ENCODE peak calls at places on chromosomes 6 and 20, in eight cellular contexts. One of them, this sample, is unnamed.

GRCh38 chr6:165055231-165055630 is 254.2 kb downstream of the C6orf118 start:
- DNase-seq in activated CD8-positive, alpha-beta memory T cell treated with anti-CD3 and anti-CD28 coated beads, Interleukin-2, amount 50 U/mL, for 4 hours: no peak
- DNase-seq in BJ: no peak
- DNase-seq in upper lobe of left lung: no peak
- DNase-seq in Ammon's horn: no peak
- DNase-seq in NCI-H1092 treated with DMSO at 0.1 percent for 48 hours: no peak
- DNase-seq in CD8-positive, alpha-beta memory T cell: no peak
- DNase-seq in left colon: no peak
- DNase-seq in this sample: no peak

GRCh38 chr20:56465997-56466396 is 2.4 kb upstream of the RTF2 start:
- DNase-seq in activated CD8-positive, alpha-beta memory T cell treated with anti-CD3 and anti-CD28 coated beads, Interleukin-2, amount 50 U/mL, for 4 hours: no peak
- DNase-seq in BJ: no peak
- DNase-seq in upper lobe of left lung: no peak
- DNase-seq in Ammon's horn: no peak
- DNase-seq in NCI-H1092 treated with DMSO at 0.1 percent for 48 hours: no peak
- DNase-seq in CD8-positive, alpha-beta memory T cell: no peak
- DNase-seq in left colon: no peak
- DNase-seq in this sample: no peak

GRCh38 chr20:62754122-62754990 is 41.9 kb upstream of the MRGBP start:
- DNase-seq in activated CD8-positive, alpha-beta memory T cell treated with anti-CD3 and anti-CD28 coated beads, Interleukin-2, amount 50 U/mL, for 4 hours: no peak
- DNase-seq in BJ: no peak
- DNase-seq in upper lobe of left lung: peak
- DNase-seq in Ammon's horn: no peak
- DNase-seq in NCI-H1092 treated with DMSO at 0.1 percent for 48 hours: no peak
- DNase-seq in CD8-positive, alpha-beta memory T cell: no peak
- DNase-seq in left colon: no peak
- DNase-seq in this sample: no peak

GRCh38 chr6:35505985-35506384 is 6.7 kb downstream of the TULP1 start:
- DNase-seq in activated CD8-positive, alpha-beta memory T cell treated with anti-CD3 and anti-CD28 coated beads, Interleukin-2, amount 50 U/mL, for 4 hours: no peak
- DNase-seq in BJ: no peak
- DNase-seq in upper lobe of left lung: no peak
- DNase-seq in Ammon's horn: no peak
- DNase-seq in NCI-H1092 treated with DMSO at 0.1 percent for 48 hours: no peak
- DNase-seq in CD8-positive, alpha-beta memory T cell: no peak
- DNase-seq in left colon: no peak
- DNase-seq in this sample: no peak

GRCh38 chr6:56242343-56242742 is 5.0 kb downstream of the COL21A1 start:
- DNase-seq in activated CD8-positive, alpha-beta memory T cell treated with anti-CD3 and anti-CD28 coated beads, Interleukin-2, amount 50 U/mL, for 4 hours: no peak
- DNase-seq in BJ: no peak
- DNase-seq in upper lobe of left lung: no peak
- DNase-seq in Ammon's horn: peak
- DNase-seq in NCI-H1092 treated with DMSO at 0.1 percent for 48 hours: peak
- DNase-seq in CD8-positive, alpha-beta memory T cell: no peak
- DNase-seq in left colon: no peak
- DNase-seq in this sample: no peak

GRCh38 chr6:152184573-152185157 is 377.2 kb downstream of the ESR1 start:
- DNase-seq in activated CD8-positive, alpha-beta memory T cell treated with anti-CD3 and anti-CD28 coated beads, Interleukin-2, amount 50 U/mL, for 4 hours: no peak
- DNase-seq in BJ: no peak
- DNase-seq in upper lobe of left lung: no peak
- DNase-seq in Ammon's horn: no peak
- DNase-seq in NCI-H1092 treated with DMSO at 0.1 percent for 48 hours: no peak
- DNase-seq in CD8-positive, alpha-beta memory T cell: no peak
- DNase-seq in left colon: no peak
- DNase-seq in this sample: no peak

GRCh38 chr6:49515485-49516146 is 15.9 kb downstream of the GLYATL3 start:
- DNase-seq in activated CD8-positive, alpha-beta memory T cell treated with anti-CD3 and anti-CD28 coated beads, Interleukin-2, amount 50 U/mL, for 4 hours: no peak
- DNase-seq in BJ: no peak
- DNase-seq in upper lobe of left lung: no peak
- DNase-seq in Ammon's horn: no peak
- DNase-seq in NCI-H1092 treated with DMSO at 0.1 percent for 48 hours: no peak
- DNase-seq in CD8-positive, alpha-beta memory T cell: no peak
- DNase-seq in left colon: no peak
- DNase-seq in this sample: no peak

GRCh38 chr6:49030621-49031020 is 432.4 kb downstream of the MMUT start:
- DNase-seq in activated CD8-positive, alpha-beta memory T cell treated with anti-CD3 and anti-CD28 coated beads, Interleukin-2, amount 50 U/mL, for 4 hours: no peak
- DNase-seq in BJ: no peak
- DNase-seq in upper lobe of left lung: no peak
- DNase-seq in Ammon's horn: no peak
- DNase-seq in NCI-H1092 treated with DMSO at 0.1 percent for 48 hours: no peak
- DNase-seq in CD8-positive, alpha-beta memory T cell: no peak
- DNase-seq in left colon: no peak
- DNase-seq in this sample: no peak

GRCh38 chr6:21438986-21439352 is 154.6 kb upstream of the SOX4 start:
- DNase-seq in activated CD8-positive, alpha-beta memory T cell treated with anti-CD3 and anti-CD28 coated beads, Interleukin-2, amount 50 U/mL, for 4 hours: no peak
- DNase-seq in BJ: no peak
- DNase-seq in upper lobe of left lung: no peak
- DNase-seq in Ammon's horn: no peak
- DNase-seq in NCI-H1092 treated with DMSO at 0.1 percent for 48 hours: no peak
- DNase-seq in CD8-positive, alpha-beta memory T cell: no peak
- DNase-seq in left colon: no peak
- DNase-seq in this sample: no peak

GRCh38 chr6:20481281-20481680 is 53.0 kb upstream of the CDKAL1 start:
- DNase-seq in activated CD8-positive, alpha-beta memory T cell treated with anti-CD3 and anti-CD28 coated beads, Interleukin-2, amount 50 U/mL, for 4 hours: no peak
- DNase-seq in BJ: no peak
- DNase-seq in upper lobe of left lung: no peak
- DNase-seq in Ammon's horn: no peak
- DNase-seq in NCI-H1092 treated with DMSO at 0.1 percent for 48 hours: no peak
- DNase-seq in CD8-positive, alpha-beta memory T cell: no peak
- DNase-seq in left colon: no peak
- DNase-seq in this sample: no peak

GRCh38 chr20:2244523-2244922 is 51.3 kb upstream of the TGM3 start:
- DNase-seq in activated CD8-positive, alpha-beta memory T cell treated with anti-CD3 and anti-CD28 coated beads, Interleukin-2, amount 50 U/mL, for 4 hours: no peak
- DNase-seq in BJ: no peak
- DNase-seq in upper lobe of left lung: no peak
- DNase-seq in Ammon's horn: no peak
- DNase-seq in NCI-H1092 treated with DMSO at 0.1 percent for 48 hours: no peak
- DNase-seq in CD8-positive, alpha-beta memory T cell: no peak
- DNase-seq in left colon: no peak
- DNase-seq in this sample: no peak

GRCh38 chr20:25336561-25337422 is 53.8 kb downstream of the ABHD12 start:
- DNase-seq in activated CD8-positive, alpha-beta memory T cell treated with anti-CD3 and anti-CD28 coated beads, Interleukin-2, amount 50 U/mL, for 4 hours: no peak
- DNase-seq in BJ: no peak
- DNase-seq in upper lobe of left lung: no peak
- DNase-seq in Ammon's horn: peak
- DNase-seq in NCI-H1092 treated with DMSO at 0.1 percent for 48 hours: no peak
- DNase-seq in CD8-positive, alpha-beta memory T cell: no peak
- DNase-seq in left colon: no peak
- DNase-seq in this sample: no peak

GRCh38 chr20:9363673-9364072 is 150.7 kb upstream of the LAMP5 start:
- DNase-seq in activated CD8-positive, alpha-beta memory T cell treated with anti-CD3 and anti-CD28 coated beads, Interleukin-2, amount 50 U/mL, for 4 hours: no peak
- DNase-seq in BJ: no peak
- DNase-seq in upper lobe of left lung: no peak
- DNase-seq in Ammon's horn: no peak
- DNase-seq in NCI-H1092 treated with DMSO at 0.1 percent for 48 hours: no peak
- DNase-seq in CD8-positive, alpha-beta memory T cell: no peak
- DNase-seq in left colon: no peak
- DNase-seq in this sample: no peak

GRCh38 chr20:17843246-17844132 is 125.1 kb downstream of the SNX5 start:
- DNase-seq in activated CD8-positive, alpha-beta memory T cell treated with anti-CD3 and anti-CD28 coated beads, Interleukin-2, amount 50 U/mL, for 4 hours: no peak
- DNase-seq in BJ: peak
- DNase-seq in upper lobe of left lung: peak
- DNase-seq in Ammon's horn: no peak
- DNase-seq in NCI-H1092 treated with DMSO at 0.1 percent for 48 hours: no peak
- DNase-seq in CD8-positive, alpha-beta memory T cell: peak
- DNase-seq in left colon: no peak
- DNase-seq in this sample: peak

GRCh38 chr6:117483004-117483644 is 650 bp downstream of the DCBLD1 start:
- DNase-seq in activated CD8-positive, alpha-beta memory T cell treated with anti-CD3 and anti-CD28 coated beads, Interleukin-2, amount 50 U/mL, for 4 hours: no peak
- DNase-seq in BJ: no peak
- DNase-seq in upper lobe of left lung: peak
- DNase-seq in Ammon's horn: peak
- DNase-seq in NCI-H1092 treated with DMSO at 0.1 percent for 48 hours: no peak
- DNase-seq in CD8-positive, alpha-beta memory T cell: no peak
- DNase-seq in left colon: peak
- DNase-seq in this sample: peak

GRCh38 chr20:4091332-4092135 is 76.2 kb upstream of the RNF24 start:
- DNase-seq in activated CD8-positive, alpha-beta memory T cell treated with anti-CD3 and anti-CD28 coated beads, Interleukin-2, amount 50 U/mL, for 4 hours: peak
- DNase-seq in BJ: no peak
- DNase-seq in upper lobe of left lung: no peak
- DNase-seq in Ammon's horn: no peak
- DNase-seq in NCI-H1092 treated with DMSO at 0.1 percent for 48 hours: no peak
- DNase-seq in CD8-positive, alpha-beta memory T cell: peak
- DNase-seq in left colon: peak
- DNase-seq in this sample: peak

GRCh38 chr6:146974346-146974745 is 229.9 kb upstream of the STXBP5 start:
- DNase-seq in activated CD8-positive, alpha-beta memory T cell treated with anti-CD3 and anti-CD28 coated beads, Interleukin-2, amount 50 U/mL, for 4 hours: no peak
- DNase-seq in BJ: no peak
- DNase-seq in upper lobe of left lung: no peak
- DNase-seq in Ammon's horn: no peak
- DNase-seq in NCI-H1092 treated with DMSO at 0.1 percent for 48 hours: no peak
- DNase-seq in CD8-positive, alpha-beta memory T cell: no peak
- DNase-seq in left colon: no peak
- DNase-seq in this sample: no peak

GRCh38 chr6:43771858-43772570 is 2.0 kb downstream of the VEGFA start:
- DNase-seq in activated CD8-positive, alpha-beta memory T cell treated with anti-CD3 and anti-CD28 coated beads, Interleukin-2, amount 50 U/mL, for 4 hours: peak
- DNase-seq in BJ: no peak
- DNase-seq in upper lobe of left lung: peak
- DNase-seq in Ammon's horn: peak
- DNase-seq in NCI-H1092 treated with DMSO at 0.1 percent for 48 hours: peak
- DNase-seq in CD8-positive, alpha-beta memory T cell: peak
- DNase-seq in left colon: peak
- DNase-seq in this sample: no peak

GRCh38 chr20:49424536-49424935 is 57.9 kb downstream of the KCNB1 start:
- DNase-seq in activated CD8-positive, alpha-beta memory T cell treated with anti-CD3 and anti-CD28 coated beads, Interleukin-2, amount 50 U/mL, for 4 hours: no peak
- DNase-seq in BJ: no peak
- DNase-seq in upper lobe of left lung: peak
- DNase-seq in Ammon's horn: peak
- DNase-seq in NCI-H1092 treated with DMSO at 0.1 percent for 48 hours: no peak
- DNase-seq in CD8-positive, alpha-beta memory T cell: no peak
- DNase-seq in left colon: no peak
- DNase-seq in this sample: no peak

GRCh38 chr20:59737816-59738215 is 133.5 kb downstream of the PHACTR3 start:
- DNase-seq in activated CD8-positive, alpha-beta memory T cell treated with anti-CD3 and anti-CD28 coated beads, Interleukin-2, amount 50 U/mL, for 4 hours: no peak
- DNase-seq in BJ: no peak
- DNase-seq in upper lobe of left lung: no peak
- DNase-seq in Ammon's horn: no peak
- DNase-seq in NCI-H1092 treated with DMSO at 0.1 percent for 48 hours: no peak
- DNase-seq in CD8-positive, alpha-beta memory T cell: no peak
- DNase-seq in left colon: no peak
- DNase-seq in this sample: no peak

GRCh38 chr6:143286280-143286795 is 164.2 kb downstream of the ADAT2 start:
- DNase-seq in activated CD8-positive, alpha-beta memory T cell treated with anti-CD3 and anti-CD28 coated beads, Interleukin-2, amount 50 U/mL, for 4 hours: no peak
- DNase-seq in BJ: no peak
- DNase-seq in upper lobe of left lung: no peak
- DNase-seq in Ammon's horn: no peak
- DNase-seq in NCI-H1092 treated with DMSO at 0.1 percent for 48 hours: no peak
- DNase-seq in CD8-positive, alpha-beta memory T cell: no peak
- DNase-seq in left colon: no peak
- DNase-seq in this sample: no peak

GRCh38 chr20:57591289-57592229 is 28.7 kb downstream of the ZBP1 start:
- DNase-seq in activated CD8-positive, alpha-beta memory T cell treated with anti-CD3 and anti-CD28 coated beads, Interleukin-2, amount 50 U/mL, for 4 hours: no peak
- DNase-seq in BJ: no peak
- DNase-seq in upper lobe of left lung: no peak
- DNase-seq in Ammon's horn: no peak
- DNase-seq in NCI-H1092 treated with DMSO at 0.1 percent for 48 hours: no peak
- DNase-seq in CD8-positive, alpha-beta memory T cell: no peak
- DNase-seq in left colon: peak
- DNase-seq in this sample: no peak

This sample was measured in CD4-positive, CD25-positive, alpha-beta regulatory T cell.